ENCODE peak calls at places on chromosomes 6 and 20, in nine cellular contexts. Y, S, J, X, N, L, I, A and O are unnamed samples.

GRCh38 chr20:15902493-15902892 is 670.8 kb downstream of the KIF16B start:
- DNase-seq in J (peak; percentile 16), X (no peak), S (peak; percentile 9), A (no peak), I (no peak), Y (no peak), N (no peak), L (peak; percentile 7), O (no peak)

GRCh38 chr20:5885866-5886265 is 64.5 kb downstream of the TRMT6 start:
- DNase-seq in Y (no peak), S (no peak), L (no peak), I (peak; percentile 40), J (no peak), A (no peak), X (no peak), N (no peak), O (no peak)

GRCh38 chr20:33684533-33685327 is 1.5 kb downstream of the E2F1 start:
- DNase-seq in N (no peak), Y (no peak), S (no peak), J (peak; percentile 82), L (no peak), A (no peak), X (no peak), I (no peak), O (no peak)

GRCh38 chr20:16028923-16029322 is 544.3 kb downstream of the KIF16B start:
- DNase-seq in N (no peak), X (no peak), A (no peak), S (no peak), J (no peak), Y (no peak), I (no peak), L (no peak), O (no peak)

GRCh38 chr6:170198298-170198697 is 92.6 kb downstream of the DLL1 start:
- DNase-seq in N (no peak), A (peak; percentile 6), S (no peak), X (no peak), Y (no peak), I (no peak), L (no peak), J (no peak), O (no peak)

GRCh38 chr6:15608406-15608805 is 54.4 kb downstream of the DTNBP1 start:
- DNase-seq in A (no peak), I (peak; percentile 56), S (no peak), Y (no peak), X (peak; percentile 43), J (no peak), N (peak; percentile 90), L (no peak), O (no peak)

GRCh38 chr6:44260451-44261297 is 3.3 kb upstream of the SLC35B2 start:
- DNase-seq in J (no peak), I (no peak), N (no peak), Y (no peak), S (no peak), A (no peak), L (no peak), X (no peak), O (no peak)

GRCh38 chr20:11810316-11811130 is 107.2 kb upstream of the BTBD3 start:
- DNase-seq in L (no peak), S (no peak), A (no peak), J (no peak), N (peak; percentile 47), X (no peak), Y (no peak), I (peak; percentile 63), O (no peak)

GRCh38 chr6:134683783-134684765 is 265.8 kb downstream of the ALDH8A1 start:
- DNase-seq in A (no peak), Y (no peak), S (no peak), J (no peak), N (no peak), X (no peak), L (no peak), I (peak; percentile 81), O (no peak)

GRCh38 chr6:159680104-159680503 is 12.9 kb downstream of the SOD2 start:
- DNase-seq in J (no peak), L (no peak), Y (no peak), X (no peak), N (no peak), A (no peak), I (no peak), S (no peak), O (no peak)

GRCh38 chr20:9978395-9979004 is 56.3 kb upstream of the ANKEF1 start:
- DNase-seq in I (peak; percentile 89), N (peak; percentile 71), Y (no peak), J (peak; percentile 43), A (peak; percentile 53), L (no peak), X (peak; percentile 86), S (no peak), O (peak; percentile 37)

GRCh38 chr20:51918561-51918960 is 116.2 kb upstream of the SALL4 start:
- DNase-seq in A (no peak), N (no peak), L (no peak), I (no peak), Y (no peak), J (no peak), S (no peak), X (no peak), O (no peak)

GRCh38 chr6:142728367-142728766 is 216.6 kb downstream of the HIVEP2 start:
- DNase-seq in Y (no peak), A (no peak), S (no peak), J (no peak), L (peak; percentile 11), I (no peak), X (peak; percentile 54), N (no peak), O (no peak)

GRCh38 chr6:10633216-10633615 is 61.2 kb downstream of the C6orf52 start:
- DNase-seq in L (no peak), S (no peak), J (no peak), I (peak; percentile 85), N (peak; percentile 47), Y (no peak), A (peak; percentile 34), X (peak; percentile 25), O (no peak)

GRCh38 chr20:51528263-51529026 is 14.1 kb downstream of the NFATC2 start:
- DNase-seq in A (peak; percentile 47), S (peak; percentile 64), X (no peak), Y (no peak), N (no peak), J (no peak), L (no peak), I (no peak), O (peak; percentile 32)

GRCh38 chr6:24600903-24601302 is 45.1 kb downstream of the KIAA0319 start:
- DNase-seq in J (peak; percentile 75), A (no peak), L (no peak), Y (no peak), X (no peak), N (no peak), S (peak; percentile 9), I (no peak), O (no peak)

GRCh38 chr6:155440758-155441157 is 14.9 kb downstream of the NOX3 start:
- DNase-seq in Y (no peak), L (no peak), X (no peak), N (no peak), S (no peak), J (no peak), A (no peak), I (no peak), O (no peak)

GRCh38 chr6:120290964-120291363 is 941.4 kb upstream of the MAN1A1 start:
- DNase-seq in X (no peak), A (no peak), L (no peak), S (no peak), Y (no peak), N (no peak), I (no peak), J (no peak), O (no peak)

GRCh38 chr6:35491558-35492541 is 5.0 kb downstream of the TEAD3 start:
- DNase-seq in N (no peak), Y (no peak), J (peak; percentile 72), L (no peak), X (peak; percentile 55), S (no peak), A (no peak), I (no peak), O (no peak)

GRCh38 chr20:62642666-62643520 is 590 bp downstream of the SLCO4A1 start:
- DNase-seq in N (peak; percentile 38), L (peak; percentile 73), X (no peak), J (peak; percentile 90), A (peak; percentile 75), I (no peak), S (peak; percentile 63), Y (no peak), O (peak; percentile 49)

GRCh38 chr6:11096109-11096508 is 2.5 kb downstream of the SMIM13 start:
- DNase-seq in X (peak; percentile 66), I (peak; percentile 55), S (no peak), A (no peak), J (peak; percentile 51), Y (no peak), L (peak; percentile 28), N (peak; percentile 49), O (no peak)

GRCh38 chr20:16265334-16265733 is 307.9 kb downstream of the KIF16B start:
- DNase-seq in A (no peak), Y (no peak), S (no peak), I (no peak), X (no peak), L (no peak), J (no peak), N (no peak), O (no peak)

GRCh38 chr6:126804255-126805064 is 314.0 kb upstream of the RSPO3 start:
- DNase-seq in S (no peak), J (peak; percentile 20), N (peak; percentile 61), X (peak; percentile 61), L (peak; percentile 3), I (peak; percentile 64), Y (no peak), A (peak; percentile 21), O (no peak)

GRCh38 chr20:37986873-37987601 is 46.2 kb downstream of the TTI1 start:
- DNase-seq in J (no peak), L (peak; percentile 31), N (peak; percentile 63), Y (no peak), X (peak; percentile 66), I (peak; percentile 55), A (no peak), S (no peak), O (no peak)

GRCh38 chr6:124937645-124938044 is 24.6 kb upstream of the RNF217 start:
- DNase-seq in I (no peak), S (no peak), A (no peak), L (no peak), X (no peak), Y (no peak), J (no peak), N (no peak), O (no peak)

GRCh38 chr6:28841290-28841689 is 82.5 kb downstream of the TRIM27 start:
- DNase-seq in S (no peak), I (no peak), A (no peak), N (no peak), Y (no peak), L (no peak), X (no peak), J (no peak), O (no peak)

GRCh38 chr6:35024601-35025054 is 116.5 kb downstream of the TCP11 start:
- DNase-seq in A (no peak), J (peak; percentile 55), L (peak; percentile 55), X (peak; percentile 75), I (peak; percentile 65), N (peak; percentile 81), Y (peak; percentile 44), S (no peak), O (no peak)